ENCODE peak calls at places on chromosomes 12 and 14, in four cellular contexts. R, L, S and A are unnamed samples.

GRCh38 chr14:102544745-102545460 is 35.3 kb upstream of the ANKRD9 start:
- DNase-seq in R (no peak), L (no peak), S (no peak), A (no peak)

GRCh38 chr12:12788675-12789368 is 3.4 kb downstream of the APOLD1 start:
- DNase-seq in R (peak), L (peak), S (peak), A (peak)

GRCh38 chr12:114762490-114763110 is 78.6 kb upstream of the TBX3 start:
- DNase-seq in R (no peak), L (peak), S (no peak), A (no peak)

GRCh38 chr12:5072326-5072725 is 28.6 kb downstream of the KCNA5 start:
- DNase-seq in R (no peak), L (no peak), S (no peak), A (no peak)

GRCh38 chr14:52015411-52016030 is 26.2 kb downstream of the RTRAF start:
- DNase-seq in R (no peak), L (peak), S (no peak), A (no peak)

GRCh38 chr12:101891462-101891971 is 14.1 kb downstream of the DRAM1 start:
- DNase-seq in R (peak), L (peak), S (peak), A (no peak)

GRCh38 chr12:78898416-78898815 is 33.8 kb downstream of the SYT1 start:
- DNase-seq in R (no peak), L (peak), S (no peak), A (no peak)

GRCh38 chr14:21184252-21184651 is 28.4 kb upstream of the OR5AU1 start:
- DNase-seq in R (no peak), L (no peak), S (no peak), A (no peak)

GRCh38 chr12:28645891-28646290 is 455.6 kb downstream of the CCDC91 start:
- DNase-seq in R (no peak), L (no peak), S (no peak), A (no peak)

GRCh38 chr14:103014466-103015319 is 42.7 kb downstream of the CDC42BPB start:
- DNase-seq in R (peak), L (peak), S (no peak), A (no peak)

GRCh38 chr12:46475972-46476645 is 103.5 kb upstream of the SLC38A2 start:
- DNase-seq in R (no peak), L (no peak), S (no peak), A (no peak)

GRCh38 chr12:46825526-46826414 is at the start of gene SLC38A4:
- DNase-seq in R (peak), L (peak), S (no peak), A (no peak)

GRCh38 chr14:29264865-29265264 is 498.3 kb downstream of the FOXG1 start:
- DNase-seq in R (no peak), L (no peak), S (no peak), A (no peak)

GRCh38 chr14:57930241-57930975 is 64.5 kb upstream of the SLC35F4 start:
- DNase-seq in R (no peak), L (no peak), S (no peak), A (no peak)

GRCh38 chr14:87233266-87233665 is 759.7 kb downstream of the GALC start:
- DNase-seq in R (no peak), L (no peak), S (no peak), A (no peak)

GRCh38 chr14:101518611-101519048 is 42.7 kb upstream of the DIO3 start:
- DNase-seq in R (no peak), L (no peak), S (peak), A (no peak)

GRCh38 chr14:37623971-37624370 is 28.5 kb downstream of the TTC6 start:
- DNase-seq in R (no peak), L (no peak), S (no peak), A (no peak)

GRCh38 chr12:1630081-1630826 is 1.2 kb downstream of the WNT5B start:
- DNase-seq in R (no peak), L (peak), S (peak), A (no peak)

GRCh38 chr12:102172436-102172835 is 25.2 kb downstream of the PMCH start:
- DNase-seq in R (peak), L (peak), S (no peak), A (no peak)

GRCh38 chr14:24817638-24818053 is 183.7 kb upstream of the GZMB start:
- DNase-seq in R (no peak), L (no peak), S (no peak), A (no peak)

GRCh38 chr12:107435072-107435471 is 250.5 kb upstream of the PWP1 start:
- DNase-seq in R (no peak), L (no peak), S (no peak), A (no peak)
- TF ChIP-seq CTCF in R (no peak), L (no peak), S (no peak), A (no peak)

GRCh38 chr12:112525426-112525809 is 106.7 kb downstream of the PTPN11 start:
- DNase-seq in R (no peak), L (no peak), S (no peak), A (no peak)

GRCh38 chr12:112524269-112524668 is 105.5 kb downstream of the PTPN11 start:
- DNase-seq in R (no peak), L (no peak), S (no peak), A (no peak)

GRCh38 chr12:112527082-112527481 is 108.3 kb downstream of the PTPN11 start:
- DNase-seq in R (no peak), L (no peak), S (no peak), A (no peak)

GRCh38 chr12:112523856-112524255 is 105.1 kb downstream of the PTPN11 start:
- DNase-seq in R (no peak), L (no peak), S (no peak), A (no peak)

GRCh38 chr12:112524676-112525425 is 106.1 kb downstream of the PTPN11 start:
- DNase-seq in R (peak), L (peak), S (no peak), A (no peak)
- TF ChIP-seq CTCF in R (peak), L (peak), S (no peak), A (no peak)

GRCh38 chr12:63095369-63095967 is 55.5 kb downstream of the AVPR1A start:
- DNase-seq in R (no peak), L (no peak), S (no peak), A (no peak)

GRCh38 chr12:63093084-63093483 is 57.9 kb downstream of the AVPR1A start:
- DNase-seq in R (no peak), L (no peak), S (no peak), A (no peak)

GRCh38 chr12:63093711-63094110 is 57.3 kb downstream of the AVPR1A start:
- DNase-seq in R (no peak), L (no peak), S (no peak), A (no peak)

GRCh38 chr12:63103489-63104131 is 47.4 kb downstream of the AVPR1A start:
- DNase-seq in R (peak), L (peak), S (no peak), A (no peak)

GRCh38 chr12:63098851-63099250 is 52.1 kb downstream of the AVPR1A start:
- DNase-seq in R (no peak), L (no peak), S (no peak), A (no peak)
- TF ChIP-seq CTCF in R (peak), L (no peak), S (no peak), A (no peak)

GRCh38 chr12:109982211-109982610 is 14.0 kb downstream of the GIT2 start:
- DNase-seq in R (peak), L (peak), S (no peak), A (no peak)

GRCh38 chr12:109987615-109988014 is 8.6 kb downstream of the GIT2 start:
- DNase-seq in R (peak), L (no peak), S (no peak), A (no peak)

GRCh38 chr12:109981311-109981710 is 14.9 kb downstream of the GIT2 start:
- DNase-seq in R (no peak), L (no peak), S (no peak), A (no peak)

GRCh38 chr12:109988274-109988673 is 7.9 kb downstream of the GIT2 start:
- DNase-seq in R (no peak), L (no peak), S (no peak), A (no peak)

GRCh38 chr12:109983432-109984142 is 12.6 kb downstream of the GIT2 start:
- DNase-seq in R (no peak), L (no peak), S (no peak), A (no peak)
- TF ChIP-seq CTCF in R (no peak), L (no peak), S (no peak), A (no peak)

GRCh38 chr12:115871714-115872113 is 405.8 kb downstream of the MED13L start:
- DNase-seq in R (peak), L (peak), S (no peak), A (no peak)
- TF ChIP-seq CTCF in R (peak), L (peak), S (no peak), A (peak)

DNA sequence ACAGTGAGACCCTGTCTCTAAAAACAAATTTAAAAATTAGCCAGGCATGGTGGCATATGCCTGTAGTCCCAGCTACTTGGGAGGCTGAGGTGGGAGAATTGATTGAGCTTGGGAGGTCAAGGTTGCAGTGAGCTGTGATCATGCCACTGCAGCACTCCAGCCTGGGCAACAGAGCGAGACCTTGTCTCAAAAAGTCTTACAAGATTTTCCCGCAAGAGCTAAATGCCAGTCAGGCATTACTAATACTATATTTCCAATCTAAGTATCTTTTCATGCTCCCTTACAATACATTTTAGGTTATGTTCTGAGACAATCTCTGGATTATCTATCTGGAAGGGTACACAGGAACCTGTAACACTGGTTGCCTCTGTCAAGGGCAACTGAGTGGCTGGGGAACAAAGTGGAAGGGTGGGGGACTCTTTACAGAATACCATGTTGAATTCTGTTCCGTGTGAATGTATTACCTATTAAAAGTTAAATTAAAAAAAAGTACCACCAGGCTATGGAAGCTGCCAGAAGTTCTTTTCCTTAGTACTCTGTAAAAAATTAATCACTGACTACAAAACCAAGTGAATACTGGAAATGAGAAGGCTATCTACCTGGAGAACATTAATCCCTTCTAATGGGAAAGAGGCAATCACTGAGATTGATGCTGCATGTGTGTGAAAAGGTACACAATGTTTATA is 56.7 kb downstream of the BTBD7 start:
- DNase-seq in R (no peak), L (no peak), S (no peak), A (no peak)
- TF ChIP-seq CTCF in R (no peak), L (no peak), S (no peak), A (no peak)

DNA sequence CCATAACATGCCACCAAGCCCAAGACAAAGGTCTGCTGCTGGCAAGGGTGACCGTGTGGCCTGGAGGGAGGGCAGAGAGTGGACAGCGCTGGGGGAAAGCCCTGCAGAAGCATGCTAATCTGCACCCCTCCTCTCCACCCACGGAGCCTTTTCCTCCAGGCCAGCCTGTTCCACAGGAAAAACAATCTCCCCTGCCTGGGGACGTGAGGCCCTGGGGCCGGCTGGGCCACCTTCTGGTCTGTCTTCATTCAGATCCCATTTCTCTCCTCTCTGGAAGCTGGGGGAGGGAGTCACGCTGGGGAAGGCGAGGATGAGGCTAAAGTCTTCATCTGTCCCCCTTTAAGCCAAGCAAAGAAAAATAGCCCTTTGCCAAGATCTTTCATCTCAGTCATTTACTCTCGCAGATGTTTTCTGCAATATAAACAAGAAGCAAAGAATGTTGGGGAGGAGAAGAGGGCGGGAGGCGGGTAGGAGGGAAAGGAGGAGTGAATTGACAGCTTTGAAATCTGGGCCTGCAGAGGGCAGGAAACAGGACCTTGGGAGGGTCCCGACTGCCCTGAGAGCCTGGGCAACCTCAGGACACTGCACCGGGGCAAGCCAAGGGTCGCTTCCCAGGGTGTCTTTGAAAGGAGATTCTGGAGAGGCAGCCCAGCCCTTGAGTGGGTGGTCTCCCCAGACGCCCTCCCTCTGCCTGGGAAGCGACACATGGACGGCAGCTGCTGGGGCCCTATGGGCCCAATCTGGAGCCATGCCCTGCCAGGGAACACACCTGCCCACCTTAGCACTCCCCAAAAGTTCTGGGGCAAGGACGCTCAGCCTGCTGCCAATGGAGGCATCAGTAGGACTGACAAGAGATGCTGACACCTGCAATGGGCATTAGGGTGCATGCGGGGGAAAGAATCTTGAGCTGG is 133.6 kb downstream of the ZFP36L1 start:
- DNase-seq in R (no peak), L (peak), S (no peak), A (no peak)
- TF ChIP-seq CTCF in R (no peak), L (no peak), S (no peak), A (no peak)